ENCODE peak calls at places on chromosomes 13 and 19, in five cellular contexts. One of them, this sample, is unnamed.

GRCh38 chr19:49427855-49428546 is 2.8 kb downstream of the GFY start:
- DNase-seq in IMR-90: no peak
- DNase-seq in heart left ventricle: no peak
- DNase-seq in GM12865: no peak
- DNase-seq in Panc1: no peak
- DNase-seq in this sample: no peak

GRCh38 chr19:1252818-1253513 is 4.6 kb downstream of the MIDN start:
- DNase-seq in IMR-90: peak; percentile 97
- DNase-seq in heart left ventricle: peak; percentile 96
- DNase-seq in GM12865: peak; percentile 80
- DNase-seq in Panc1: no peak
- DNase-seq in this sample: peak; percentile 94

GRCh38 chr19:34904846-34905527 is 21.7 kb upstream of the ZNF30 start:
- DNase-seq in IMR-90: no peak
- DNase-seq in heart left ventricle: no peak
- DNase-seq in GM12865: no peak
- DNase-seq in Panc1: no peak
- DNase-seq in this sample: no peak

GRCh38 chr19:703651-704446 is 4.9 kb upstream of the PALM start:
- DNase-seq in IMR-90: peak; percentile 18
- DNase-seq in heart left ventricle: peak; percentile 93
- DNase-seq in GM12865: peak; percentile 71
- DNase-seq in Panc1: no peak
- DNase-seq in this sample: peak; percentile 69

GRCh38 chr19:4745986-4746385 is 22.3 kb upstream of the DPP9 start:
- DNase-seq in IMR-90: no peak
- DNase-seq in heart left ventricle: no peak
- DNase-seq in GM12865: no peak
- DNase-seq in Panc1: no peak
- DNase-seq in this sample: no peak

GRCh38 chr19:49786432-49786831 is 19.6 kb downstream of the AP2A1 start:
- DNase-seq in IMR-90: peak; percentile 53
- DNase-seq in heart left ventricle: no peak
- DNase-seq in GM12865: no peak
- DNase-seq in Panc1: no peak
- DNase-seq in this sample: no peak

GRCh38 chr13:113791761-113792160 is 32.7 kb downstream of the TMEM255B start:
- DNase-seq in IMR-90: no peak
- DNase-seq in heart left ventricle: no peak
- DNase-seq in GM12865: no peak
- DNase-seq in Panc1: no peak
- DNase-seq in this sample: no peak

GRCh38 chr13:57865600-57866294 is 234.2 kb downstream of the PCDH17 start:
- DNase-seq in IMR-90: no peak
- DNase-seq in heart left ventricle: no peak
- DNase-seq in GM12865: no peak
- DNase-seq in Panc1: no peak
- DNase-seq in this sample: no peak

GRCh38 chr13:99663908-99664307 is 162.6 kb downstream of the TM9SF2 start:
- DNase-seq in IMR-90: no peak
- DNase-seq in heart left ventricle: no peak
- DNase-seq in GM12865: no peak
- DNase-seq in Panc1: no peak
- DNase-seq in this sample: no peak

GRCh38 chr19:16861875-16862274 is 26.9 kb upstream of the F2RL3 start:
- DNase-seq in IMR-90: no peak
- DNase-seq in heart left ventricle: no peak
- DNase-seq in GM12865: no peak
- DNase-seq in Panc1: no peak
- DNase-seq in this sample: no peak

GRCh38 chr19:39413269-39413902 is 917 bp downstream of the PLEKHG2 start:
- DNase-seq in IMR-90: peak; percentile 60
- DNase-seq in heart left ventricle: peak; percentile 91
- DNase-seq in GM12865: peak; percentile 56
- DNase-seq in Panc1: no peak
- DNase-seq in this sample: peak; percentile 87

GRCh38 chr13:20708216-20708615 is 4.7 kb downstream of the IL17D start:
- DNase-seq in IMR-90: no peak
- DNase-seq in heart left ventricle: no peak
- DNase-seq in GM12865: no peak
- DNase-seq in Panc1: no peak
- DNase-seq in this sample: no peak

GRCh38 chr19:40594251-40594650 is 6.9 kb upstream of the LTBP4 start:
- DNase-seq in IMR-90: no peak
- DNase-seq in heart left ventricle: no peak
- DNase-seq in GM12865: no peak
- DNase-seq in Panc1: no peak
- DNase-seq in this sample: no peak

GRCh38 chr13:65314008-65314407 is 1916.1 kb downstream of the PCDH9 start:
- DNase-seq in IMR-90: no peak
- DNase-seq in heart left ventricle: no peak
- DNase-seq in GM12865: no peak
- DNase-seq in Panc1: no peak
- DNase-seq in this sample: no peak

GRCh38 chr19:45235485-45235884 is 9.7 kb downstream of the EXOC3L2 start:
- DNase-seq in IMR-90: no peak
- DNase-seq in heart left ventricle: no peak
- DNase-seq in GM12865: no peak
- DNase-seq in Panc1: no peak
- DNase-seq in this sample: no peak

GRCh38 chr19:33317522-33317921 is 15.2 kb upstream of the CEBPA start:
- DNase-seq in IMR-90: no peak
- DNase-seq in heart left ventricle: no peak
- DNase-seq in GM12865: no peak
- DNase-seq in Panc1: no peak
- DNase-seq in this sample: no peak

GRCh38 chr19:52270266-52270885 is 989 bp downstream of the ZNF766 start:
- DNase-seq in IMR-90: peak; percentile 17
- DNase-seq in heart left ventricle: no peak
- DNase-seq in GM12865: peak; percentile 38
- DNase-seq in Panc1: no peak
- DNase-seq in this sample: no peak

GRCh38 chr19:6476896-6477431 is 4.6 kb downstream of the DENND1C start:
- DNase-seq in IMR-90: no peak
- DNase-seq in heart left ventricle: no peak
- DNase-seq in GM12865: no peak
- DNase-seq in Panc1: no peak
- DNase-seq in this sample: no peak

GRCh38 chr13:39054112-39054511 is 15.9 kb downstream of the NHLRC3 start:
- DNase-seq in IMR-90: no peak
- DNase-seq in heart left ventricle: no peak
- DNase-seq in GM12865: no peak
- DNase-seq in Panc1: no peak
- DNase-seq in this sample: no peak

GRCh38 chr13:38630780-38631179 is 56.1 kb upstream of the FREM2 start:
- DNase-seq in IMR-90: peak; percentile 32
- DNase-seq in heart left ventricle: no peak
- DNase-seq in GM12865: no peak
- DNase-seq in Panc1: no peak
- DNase-seq in this sample: no peak

GRCh38 chr13:74306496-74306895 is 172.3 kb upstream of the KLF12 start:
- DNase-seq in IMR-90: peak; percentile 45
- DNase-seq in heart left ventricle: no peak
- DNase-seq in GM12865: no peak
- DNase-seq in Panc1: no peak
- DNase-seq in this sample: no peak

GRCh38 chr13:90454002-90454636 is 893.4 kb upstream of the MIR17HG start:
- DNase-seq in IMR-90: no peak
- DNase-seq in heart left ventricle: no peak
- DNase-seq in GM12865: no peak
- DNase-seq in Panc1: no peak
- DNase-seq in this sample: no peak

GRCh38 chr13:25242956-25243355 is 44.3 kb downstream of the MTMR6 start:
- DNase-seq in IMR-90: no peak
- DNase-seq in heart left ventricle: no peak
- DNase-seq in GM12865: no peak
- DNase-seq in Panc1: no peak
- DNase-seq in this sample: no peak

GRCh38 chr19:1248454-1249297 is at the start of gene MIDN:
- DNase-seq in IMR-90: peak; percentile 86
- DNase-seq in heart left ventricle: peak; percentile 93
- DNase-seq in GM12865: peak; percentile 89
- DNase-seq in Panc1: no peak
- DNase-seq in this sample: peak; percentile 88

GRCh38 chr19:58154679-58155648 is 4.4 kb upstream of the ZNF329 start:
- DNase-seq in IMR-90: peak; percentile 91
- DNase-seq in heart left ventricle: peak; percentile 99
- DNase-seq in GM12865: peak; percentile 93
- DNase-seq in Panc1: peak; percentile 10
- DNase-seq in this sample: peak; percentile 99

GRCh38 chr19:48246101-48246500 is 9.6 kb downstream of the CARD8 start:
- DNase-seq in IMR-90: no peak
- DNase-seq in heart left ventricle: no peak
- DNase-seq in GM12865: no peak
- DNase-seq in Panc1: no peak
- DNase-seq in this sample: no peak

GRCh38 chr13:20128459-20128927 is 32.4 kb downstream of the GJA3 start:
- DNase-seq in IMR-90: no peak
- DNase-seq in heart left ventricle: no peak
- DNase-seq in GM12865: peak; percentile 12
- DNase-seq in Panc1: no peak
- DNase-seq in this sample: no peak

GRCh38 chr19:940591-941291 is 14.9 kb downstream of the ARID3A start:
- DNase-seq in IMR-90: peak; percentile 57
- DNase-seq in heart left ventricle: peak; percentile 82
- DNase-seq in GM12865: peak; percentile 50
- DNase-seq in Panc1: no peak
- DNase-seq in this sample: no peak

GRCh38 chr13:106917024-106917491 is 349.1 kb upstream of the ARGLU1 start:
- DNase-seq in IMR-90: no peak
- DNase-seq in heart left ventricle: peak; percentile 65
- DNase-seq in GM12865: peak; percentile 4
- DNase-seq in Panc1: no peak
- DNase-seq in this sample: peak; percentile 51

GRCh38 chr13:106919638-106920037 is 351.7 kb upstream of the ARGLU1 start:
- DNase-seq in IMR-90: no peak
- DNase-seq in heart left ventricle: peak; percentile 73
- DNase-seq in GM12865: no peak
- DNase-seq in Panc1: no peak
- DNase-seq in this sample: peak; percentile 82

GRCh38 chr13:106916329-106916728 is 348.4 kb upstream of the ARGLU1 start:
- DNase-seq in IMR-90: no peak
- DNase-seq in heart left ventricle: no peak
- DNase-seq in GM12865: no peak
- DNase-seq in Panc1: no peak
- DNase-seq in this sample: no peak

GRCh38 chr13:106919093-106919492 is 351.2 kb upstream of the ARGLU1 start:
- DNase-seq in IMR-90: no peak
- DNase-seq in heart left ventricle: no peak
- DNase-seq in GM12865: peak; percentile 40
- DNase-seq in Panc1: no peak
- DNase-seq in this sample: no peak

GRCh38 chr13:106917673-106918652 is 350.0 kb upstream of the ARGLU1 start:
- DNase-seq in IMR-90: peak; percentile 61
- DNase-seq in heart left ventricle: peak; percentile 88
- DNase-seq in GM12865: peak; percentile 76
- DNase-seq in Panc1: peak; percentile 5
- DNase-seq in this sample: peak; percentile 82
- TF ChIP-seq CTCF in IMR-90: peak; percentile 94
- TF ChIP-seq CTCF in heart left ventricle: peak; percentile 88
- TF ChIP-seq CTCF in GM12865: peak; percentile 91
- TF ChIP-seq CTCF in Panc1: peak; percentile 86
- TF ChIP-seq CTCF in this sample: peak; percentile 96

DNA sequence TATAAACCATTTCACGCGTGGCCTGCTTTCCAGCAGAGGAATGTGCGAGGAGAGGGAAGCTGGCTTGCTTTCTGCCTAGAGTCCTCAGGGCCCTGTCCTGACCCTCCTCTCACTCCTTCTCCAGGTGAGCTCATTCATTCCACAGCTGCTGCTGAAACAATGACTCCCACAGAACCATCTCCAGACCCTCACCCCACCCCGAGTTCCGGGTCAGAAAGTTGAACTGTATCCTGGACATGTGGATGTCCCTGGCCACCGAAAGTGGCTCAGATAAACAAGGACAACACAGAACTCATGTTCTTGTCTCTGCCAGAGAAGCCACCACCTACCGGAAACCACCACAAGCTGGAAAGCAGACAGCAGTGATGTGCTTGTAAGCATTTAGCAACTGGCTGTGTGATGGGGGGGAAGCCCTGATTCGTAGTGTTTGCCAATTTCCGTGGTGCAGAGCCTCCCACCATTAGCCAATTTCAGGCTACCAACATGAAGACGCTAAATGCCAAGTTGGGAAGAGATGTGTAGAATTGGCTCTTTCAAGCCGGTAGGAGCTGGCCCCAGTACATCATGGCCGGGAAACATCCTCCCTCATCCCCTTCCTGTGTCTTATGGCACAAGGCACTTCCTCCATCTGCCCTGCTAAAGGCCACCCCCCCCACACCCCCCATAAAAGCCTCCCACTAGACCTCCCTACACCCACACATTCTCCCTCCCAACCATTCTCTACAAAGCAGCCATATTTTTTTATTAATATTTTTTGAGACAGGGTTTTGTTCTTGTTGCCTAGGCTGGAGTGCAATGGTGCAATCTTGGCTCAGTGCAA is 5.0 kb downstream of the SYCE2 start:
- DNase-seq in IMR-90: no peak
- DNase-seq in heart left ventricle: no peak
- DNase-seq in GM12865: no peak
- DNase-seq in Panc1: no peak
- DNase-seq in this sample: no peak
- H3K4me3 ChIP-seq in IMR-90: no peak overlapping the region
- H3K4me3 ChIP-seq in heart left ventricle: no peak overlapping the region
- H3K4me3 ChIP-seq in GM12865: no peak overlapping the region
- H3K4me3 ChIP-seq in Panc1: no peak overlapping the region
- H3K4me3 ChIP-seq in this sample: no peak overlapping the region

DNA sequence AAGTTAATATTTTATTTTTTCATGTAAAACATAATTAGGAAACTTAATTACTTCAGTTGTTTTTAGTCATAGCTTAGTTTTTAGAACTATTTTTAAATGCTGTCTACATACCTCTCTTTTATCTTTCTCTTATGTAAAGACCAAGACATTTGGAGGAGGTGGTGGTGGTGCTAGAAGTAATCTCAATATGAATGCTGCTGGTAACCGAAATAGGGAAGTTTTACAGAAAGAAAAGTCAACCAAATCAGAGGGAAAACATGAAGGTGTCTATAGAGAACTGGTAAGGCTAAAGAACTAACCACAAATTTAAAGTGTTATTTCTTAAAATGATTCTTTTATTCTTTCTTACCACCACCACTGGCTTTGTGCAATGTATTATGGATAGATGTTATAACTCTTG is 97.3 kb downstream of the TDRD3 start:
- DNase-seq in IMR-90: no peak
- DNase-seq in heart left ventricle: no peak
- DNase-seq in GM12865: no peak
- DNase-seq in Panc1: no peak
- DNase-seq in this sample: no peak
- TF ChIP-seq CTCF in IMR-90: no peak
- TF ChIP-seq CTCF in heart left ventricle: no peak
- TF ChIP-seq CTCF in GM12865: no peak
- TF ChIP-seq CTCF in Panc1: no peak
- TF ChIP-seq CTCF in this sample: no peak

DNA sequence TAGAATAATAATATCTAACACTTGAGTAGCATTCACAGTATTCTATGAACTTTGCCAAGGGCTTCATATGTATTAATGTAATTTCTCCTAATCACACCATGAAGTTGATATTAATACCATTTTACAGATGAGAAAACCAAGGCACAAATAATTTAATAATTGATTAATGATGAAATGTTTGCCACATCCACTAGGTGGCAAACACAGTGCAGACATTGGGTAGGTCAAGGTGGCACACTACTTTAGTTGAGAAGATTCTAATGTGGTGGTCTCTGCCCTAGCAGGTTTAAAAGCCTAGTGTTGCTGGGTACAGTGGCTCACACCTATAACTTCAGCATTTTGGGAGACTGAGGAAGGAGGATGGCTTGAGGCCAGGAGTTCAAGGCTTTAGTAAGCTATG is 412.4 kb downstream of the SUCLA2 start:
- DNase-seq in IMR-90: no peak
- DNase-seq in heart left ventricle: no peak
- DNase-seq in GM12865: no peak
- DNase-seq in Panc1: no peak
- DNase-seq in this sample: no peak
- H3K4me3 ChIP-seq in IMR-90: no peak overlapping the region
- H3K4me3 ChIP-seq in heart left ventricle: no peak overlapping the region
- H3K4me3 ChIP-seq in GM12865: no peak overlapping the region
- H3K4me3 ChIP-seq in Panc1: no peak overlapping the region
- H3K4me3 ChIP-seq in this sample: no peak overlapping the region